ENCODE peak calls at places on chromosome 10, in ten cellular contexts. S is GM23338, T is T-helper 9 cell, W is DMS153, I is posterior cingulate gyrus, J is PC-9, P is B cell, L is MCF 10A, K is activated T-cell treated with anti-CD3 and anti-CD28 coated beads for 48 hours, R is HCEC 1CT. O is an unnamed sample.

GRCh38 chr10:118590334-118590733 is 5.1 kb downstream of the PRLHR start:
- DNase-seq in L (peak), J (peak), R (peak), W (peak), K (no peak), T (no peak), S (no peak), P (no peak), I (peak), O (peak)

GRCh38 chr10:54063514-54063913 is 737.5 kb downstream of the PCDH15 start:
- DNase-seq in R (no peak), S (no peak), I (no peak), J (peak), K (no peak), T (no peak), L (no peak), P (no peak), W (no peak), O (no peak)

GRCh38 chr10:122307669-122308486 is 36.8 kb downstream of the BTBD16 start:
- DNase-seq in J (peak), P (peak), T (no peak), R (peak), K (no peak), I (peak), L (peak), S (no peak), W (no peak), O (peak)

GRCh38 chr10:45373783-45374450 is at the start of gene ALOX5:
- DNase-seq in J (peak), T (peak), W (peak), P (peak), L (no peak), K (no peak), R (no peak), S (peak), I (no peak), O (peak)

GRCh38 chr10:51733061-51733460 is 33.7 kb upstream of the CSTF2T start:
- DNase-seq in J (no peak), T (no peak), W (no peak), K (no peak), I (no peak), L (no peak), S (no peak), R (peak), P (no peak), O (peak)

GRCh38 chr10:127738512-127739424 is 1.8 kb downstream of the FOXI2 start:
- DNase-seq in W (no peak), T (no peak), L (peak), S (peak), R (no peak), P (no peak), K (no peak), I (no peak), J (no peak), O (no peak)

GRCh38 chr10:124465003-124465776 is 3.6 kb downstream of the LHPP start:
- DNase-seq in T (no peak), L (no peak), S (no peak), J (no peak), K (no peak), I (no peak), R (no peak), P (peak), W (no peak), O (no peak)

GRCh38 chr10:51405580-51406367 is 293.6 kb downstream of the CSTF2T start:
- DNase-seq in K (no peak), S (peak), W (no peak), R (no peak), J (no peak), P (no peak), I (no peak), L (peak), T (no peak), O (peak)

GRCh38 chr10:68106656-68107055 is 2.6 kb upstream of the MYPN start:
- DNase-seq in S (no peak), R (peak), K (no peak), I (no peak), L (peak), T (no peak), W (no peak), P (no peak), J (no peak), O (peak)

O was measured in PC-3.